ENCODE peak calls at places on chromosomes 6 and 20, in five cellular contexts. One of them, this sample, is unnamed.
A peak's percentile ranks its signal among the peaks of the same experiment; 100 is the strongest.

GRCh38 chr6:131740161-131740560 is 29.3 kb upstream of the CTAGE9 start:
- DNase-seq in skeletal muscle cell: peak; percentile 44
- DNase-seq in Calu3: no peak
- DNase-seq in heart left ventricle: no peak
- DNase-seq in chondrocyte: no peak
- DNase-seq in this sample: no peak

GRCh38 chr6:107786709-107787588 is 37.2 kb downstream of the SCML4 start:
- DNase-seq in heart left ventricle: no peak
- DNase-seq in Calu3: no peak
- DNase-seq in chondrocyte: no peak
- DNase-seq in skeletal muscle cell: peak; percentile 26
- DNase-seq in this sample: no peak

GRCh38 chr6:115618311-115618710 is 442.4 kb downstream of the FRK start:
- DNase-seq in Calu3: no peak
- DNase-seq in heart left ventricle: no peak
- DNase-seq in chondrocyte: no peak
- DNase-seq in skeletal muscle cell: peak; percentile 41
- DNase-seq in this sample: no peak

GRCh38 chr6:36422714-36423100 is 19.9 kb downstream of the PXT1 start:
- DNase-seq in chondrocyte: no peak
- DNase-seq in heart left ventricle: no peak
- DNase-seq in Calu3: no peak
- DNase-seq in skeletal muscle cell: no peak
- DNase-seq in this sample: no peak

GRCh38 chr6:13586936-13587542 is 12.6 kb downstream of the SIRT5 start:
- DNase-seq in chondrocyte: no peak
- DNase-seq in skeletal muscle cell: no peak
- DNase-seq in Calu3: no peak
- DNase-seq in heart left ventricle: no peak
- DNase-seq in this sample: no peak

GRCh38 chr20:53810661-53811355 is 217.2 kb upstream of the ZNF217 start:
- DNase-seq in heart left ventricle: no peak
- DNase-seq in skeletal muscle cell: no peak
- DNase-seq in chondrocyte: no peak
- DNase-seq in Calu3: no peak
- DNase-seq in this sample: no peak

GRCh38 chr6:41733707-41734665 is 1.4 kb downstream of the TFEB start:
- DNase-seq in skeletal muscle cell: peak; percentile 25
- DNase-seq in Calu3: peak; percentile 63
- DNase-seq in heart left ventricle: peak; percentile 84
- DNase-seq in chondrocyte: peak; percentile 86
- DNase-seq in this sample: peak; percentile 75

GRCh38 chr20:44615169-44615791 is 32.9 kb downstream of the PKIG start:
- DNase-seq in skeletal muscle cell: no peak
- DNase-seq in heart left ventricle: peak; percentile 66
- DNase-seq in Calu3: no peak
- DNase-seq in chondrocyte: no peak
- DNase-seq in this sample: no peak

GRCh38 chr6:170129691-170130171 is 161.1 kb downstream of the DLL1 start:
- DNase-seq in heart left ventricle: peak; percentile 94
- DNase-seq in chondrocyte: peak; percentile 93
- DNase-seq in skeletal muscle cell: no peak
- DNase-seq in Calu3: peak; percentile 70
- DNase-seq in this sample: no peak

GRCh38 chr20:36210561-36210960 is 25.7 kb upstream of the AAR2 start:
- DNase-seq in skeletal muscle cell: no peak
- DNase-seq in Calu3: no peak
- DNase-seq in heart left ventricle: no peak
- DNase-seq in chondrocyte: no peak
- DNase-seq in this sample: no peak

GRCh38 chr6:111274593-111275217 is 187.4 kb downstream of the SLC16A10 start:
- DNase-seq in skeletal muscle cell: no peak
- DNase-seq in Calu3: no peak
- DNase-seq in heart left ventricle: no peak
- DNase-seq in chondrocyte: no peak
- DNase-seq in this sample: peak; percentile 23

GRCh38 chr6:55704421-55704820 is 125.4 kb upstream of the HMGCLL1 start:
- DNase-seq in Calu3: no peak
- DNase-seq in skeletal muscle cell: no peak
- DNase-seq in heart left ventricle: no peak
- DNase-seq in chondrocyte: no peak
- DNase-seq in this sample: no peak

GRCh38 chr6:41371992-41372525 is 36.7 kb downstream of the NCR2 start:
- DNase-seq in chondrocyte: no peak
- DNase-seq in heart left ventricle: peak; percentile 49
- DNase-seq in Calu3: no peak
- DNase-seq in skeletal muscle cell: no peak
- DNase-seq in this sample: no peak

This sample was measured in A549.